ENCODE peak calls at places on chromosomes 13 and 19, in nine cellular contexts. Z is GM23248; H is esophagus squamous epithelium; S is A549; U is tibial artery; O is ovary; Q is CD8-positive, alpha-beta T cell; P is CD8-positive, alpha-beta memory T cell; X is Karpas-422. J is an unnamed sample.

GRCh38 chr19:55452381-55453325 is 8.8 kb downstream of the ISOC2 start:
- DNase-seq in Q (no peak), X (peak; percentile 88), P (peak; percentile 40), O (peak; percentile 75), Z (peak; percentile 76), U (no peak), H (no peak), S (peak; percentile 66), J (no peak)

GRCh38 chr13:111399776-111400505 is 79.5 kb downstream of the TEX29 start:
- DNase-seq in O (no peak), Q (no peak), H (no peak), P (no peak), S (no peak), U (peak; percentile 48), Z (no peak), X (peak; percentile 24), J (no peak)

GRCh38 chr13:99366075-99366987 is 59.1 kb upstream of the GPR183 start:
- DNase-seq in O (no peak), Z (no peak), S (no peak), X (peak; percentile 52), U (no peak), Q (peak; percentile 10), P (no peak), H (no peak), J (no peak)

GRCh38 chr19:55056827-55057226 is 6.1 kb downstream of the RDH13 start:
- DNase-seq in X (no peak), P (no peak), U (no peak), H (no peak), Q (no peak), O (no peak), S (no peak), Z (no peak), J (no peak)

GRCh38 chr19:23286477-23286876 is 36.3 kb upstream of the ZNF724 start:
- DNase-seq in S (no peak), H (no peak), Q (no peak), Z (no peak), X (peak; percentile 69), O (no peak), P (no peak), U (no peak), J (no peak)

GRCh38 chr19:50486823-50487515 is 10.3 kb upstream of the GARIN5A start:
- DNase-seq in U (no peak), O (no peak), S (no peak), Q (peak; percentile 40), Z (peak; percentile 43), H (no peak), X (peak; percentile 97), P (peak; percentile 33), J (no peak)

GRCh38 chr13:46350003-46350402 is 37.0 kb downstream of the RUBCNL start:
- DNase-seq in X (no peak), Z (no peak), P (no peak), Q (no peak), U (no peak), S (no peak), O (no peak), H (no peak), J (no peak)

GRCh38 chr13:98325724-98326123 is 148.7 kb upstream of the RNF113B start:
- DNase-seq in H (no peak), S (no peak), P (no peak), Z (no peak), X (no peak), U (no peak), Q (no peak), O (no peak), J (no peak)

GRCh38 chr19:4302238-4302630 is at the start of gene TMIGD2:
- DNase-seq in U (no peak), Q (peak; percentile 50), X (no peak), H (no peak), P (peak; percentile 51), S (no peak), O (no peak), Z (no peak), J (no peak)

GRCh38 chr19:4304509-4305252 is at the start of gene FSD1:
- DNase-seq in Z (peak; percentile 81), U (no peak), Q (peak; percentile 60), S (peak; percentile 89), H (no peak), P (peak; percentile 62), O (no peak), X (no peak), J (no peak)

GRCh38 chr19:4305253-4305612 is 835 bp downstream of the FSD1 start:
- DNase-seq in H (no peak), U (no peak), X (no peak), P (no peak), O (no peak), Z (no peak), S (no peak), Q (no peak), J (no peak)

GRCh38 chr19:4305659-4306058 is 1.3 kb downstream of the FSD1 start:
- DNase-seq in S (no peak), H (no peak), P (no peak), Q (no peak), O (no peak), Z (no peak), X (no peak), U (no peak), J (no peak)

DNA sequence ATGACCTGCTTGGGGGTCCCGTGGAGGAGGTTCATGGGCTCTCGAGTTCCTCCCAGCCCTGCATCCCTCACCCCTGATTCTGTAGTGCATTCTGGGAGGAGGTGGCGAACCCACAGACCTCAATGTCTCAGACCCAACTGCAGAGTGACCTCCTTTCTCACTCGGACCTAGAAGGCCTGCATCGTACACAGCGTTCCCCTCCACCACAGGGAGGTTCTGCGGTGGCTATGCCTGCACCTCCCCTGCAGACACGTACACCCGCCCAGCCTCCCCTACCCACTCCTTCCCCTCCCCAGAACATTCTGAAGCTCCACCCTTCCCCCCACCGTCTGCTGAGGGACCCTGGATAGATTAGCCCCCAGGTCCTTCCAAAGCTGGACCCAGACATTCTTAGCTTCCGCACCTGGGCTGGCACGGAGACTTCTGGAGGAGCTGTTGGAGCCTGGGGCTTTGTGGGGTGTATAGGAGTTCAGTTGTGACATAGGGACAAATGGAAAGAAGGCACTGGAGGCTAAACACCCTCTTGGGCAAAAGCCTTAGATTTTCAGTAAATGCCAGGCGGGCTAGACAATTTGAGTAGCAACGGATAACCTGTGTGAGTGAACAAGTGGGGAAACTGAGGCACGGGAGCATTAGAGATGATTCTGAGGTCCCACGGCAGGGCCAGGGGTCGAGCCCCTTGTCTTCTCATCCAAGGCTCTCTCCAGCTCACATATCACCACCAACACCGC is 455 bp upstream of the FSD1 start:
- DNase-seq in U (no peak), P (peak; percentile 8), Q (peak; percentile 25), Z (no peak), X (no peak), H (no peak), O (no peak), S (no peak), J (no peak)
- H3K4me3 ChIP-seq in U (no peak overlapping the region), P (peak overlapping the region; percentile 32), Q (peak overlapping the region; percentile 46), Z (peak overlapping the region; percentile 53), X (no peak overlapping the region), H (no peak overlapping the region), O (no peak overlapping the region), S (peak overlapping the region; percentile 59), J (peak overlapping the region; percentile 21)

GRCh38 chr19:2782357-2782935 is 627 bp downstream of the SGTA start:
- DNase-seq in X (no peak), S (no peak), U (no peak), H (no peak), O (no peak), P (no peak), Q (no peak), Z (peak; percentile 45), J (no peak)

GRCh38 chr19:2780284-2780683 is 2.8 kb downstream of the SGTA start:
- DNase-seq in Q (no peak), Z (no peak), P (no peak), O (no peak), X (no peak), U (no peak), H (no peak), S (no peak), J (no peak)

GRCh38 chr19:2777952-2778683 is 5.0 kb downstream of the SGTA start:
- DNase-seq in U (no peak), H (no peak), X (no peak), Z (no peak), P (no peak), S (no peak), Q (no peak), O (no peak), J (no peak)

GRCh38 chr19:2775556-2776430 is 7.3 kb downstream of the SGTA start:
- DNase-seq in U (no peak), Z (peak; percentile 35), X (no peak), H (peak; percentile 22), O (no peak), S (no peak), P (peak; percentile 62), Q (peak; percentile 72), J (peak; percentile 27)

DNA sequence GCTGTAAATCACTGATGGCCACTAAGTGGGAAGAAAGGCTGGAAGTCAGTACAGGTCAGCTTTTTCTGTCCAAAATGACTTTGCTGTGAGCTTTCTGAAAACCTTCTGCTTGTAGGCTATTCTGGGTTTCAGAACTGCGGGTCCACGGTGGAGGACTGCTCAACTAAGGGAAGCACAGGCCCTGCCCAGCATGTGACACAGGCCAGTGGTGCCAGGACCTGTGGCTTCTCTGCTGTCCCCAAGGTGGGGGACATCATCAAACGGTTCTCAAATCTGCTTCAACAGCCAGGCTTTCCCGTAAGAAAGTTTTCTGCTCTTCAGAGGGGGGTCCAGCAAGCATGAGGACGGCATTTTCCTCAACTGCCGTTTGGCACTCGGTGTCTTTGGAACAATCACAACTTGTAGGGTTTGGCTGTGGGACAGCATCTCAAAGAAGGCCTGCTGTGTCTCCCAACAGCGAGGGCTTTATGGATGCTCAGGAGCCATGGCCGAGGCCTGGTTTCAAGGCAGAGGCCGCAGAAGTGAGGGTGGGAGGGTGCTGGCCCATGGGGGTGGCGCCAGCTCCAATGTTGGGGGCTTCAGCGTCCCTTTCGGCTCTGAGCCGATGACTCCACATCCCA is 3.8 kb downstream of the SGTA start:
- DNase-seq in Q (no peak), H (no peak), U (no peak), P (no peak), O (no peak), Z (no peak), S (no peak), X (no peak), J (no peak)
- H3K4me1 ChIP-seq in Q (peaks cover 42% of the 10 kb centered on the region), H (peaks cover 23% of the 10 kb centered on the region), U (peaks cover 48% of the 10 kb centered on the region), P (peaks cover 46% of the 10 kb centered on the region), O (peaks cover 2% of the 10 kb centered on the region), Z (peaks cover 15% of the 10 kb centered on the region), S (peaks cover 12% of the 10 kb centered on the region), X (peaks cover 57% of the 10 kb centered on the region), J (peaks cover 7% of the 10 kb centered on the region)

DNA sequence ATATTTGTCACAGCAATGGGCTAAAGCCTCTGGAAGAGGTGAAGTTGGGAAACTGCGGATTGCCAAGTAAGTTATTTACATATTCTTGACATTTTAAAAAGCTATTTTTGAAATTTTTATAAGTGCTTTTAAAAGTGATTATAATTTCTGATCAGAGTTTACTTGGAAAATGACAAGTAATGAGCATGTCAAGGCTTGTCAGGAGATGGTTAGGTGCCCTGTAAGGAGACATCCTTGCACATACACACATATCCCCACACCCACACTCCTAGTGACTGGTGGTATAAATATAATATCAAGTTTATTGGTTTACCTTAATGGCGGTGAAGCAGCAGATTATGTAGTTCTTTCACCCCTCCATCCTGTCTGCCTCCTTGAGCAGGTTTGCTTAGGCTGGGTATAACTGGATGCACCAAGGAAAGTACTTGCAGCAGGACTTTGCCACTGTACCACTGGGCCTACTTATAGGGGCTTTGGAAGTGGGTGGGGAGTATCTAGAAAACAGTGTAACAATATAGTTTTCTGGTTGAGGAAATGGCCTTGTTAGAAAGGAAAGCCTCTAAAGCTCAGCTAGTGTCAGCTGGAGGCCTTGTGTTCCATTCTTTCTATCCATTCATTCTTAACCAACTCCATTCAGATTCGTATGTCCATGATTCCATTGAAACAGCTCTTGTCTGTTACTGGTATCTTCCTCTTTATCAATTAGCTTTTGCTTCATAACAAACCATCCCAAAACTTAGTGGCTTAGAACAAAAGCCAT is 16.6 kb downstream of the GTF2F2 start:
- DNase-seq in S (no peak), H (no peak), P (no peak), X (no peak), Z (no peak), O (no peak), U (no peak), Q (no peak), J (no peak)
- H3K27ac ChIP-seq in S (no peak overlapping the region), H (no peak overlapping the region), P (no peak overlapping the region), X (no peak overlapping the region), Z (no peak overlapping the region), O (no peak overlapping the region), U (no peak overlapping the region), Q (no peak overlapping the region), J (no peak overlapping the region)

GRCh38 chr13:109272595-109273325 is 513.6 kb downstream of the IRS2 start:
- DNase-seq in O (no peak), X (no peak), Z (peak; percentile 50), U (no peak), H (no peak), P (no peak), S (no peak), Q (no peak), J (no peak)
- H3K4me3 ChIP-seq in O (no peak overlapping the region), X (no peak overlapping the region), Z (peak overlapping the region; percentile 68), U (no peak overlapping the region), H (no peak overlapping the region), P (no peak overlapping the region), S (peak overlapping the region; percentile 44), Q (no peak overlapping the region), J (no peak overlapping the region)

J was measured in ascending aorta.